ENCODE peak calls at places on chromosomes 3 and 15, in eight cellular contexts. Z is HCT116, A is HepG2, E is endothelial cell of umbilical vein, F is A549, R is K562, L is GM12878, V is H1. T is an unnamed sample.

GRCh38 chr3:6743067-6743720 is 117.7 kb upstream of the GRM7 start:
- DNase-seq in A (no peak), L (no peak), Z (no peak), E (no peak), F (no peak), R (no peak), V (no peak), T (no peak)

GRCh38 chr3:143731776-143732175 is 116.5 kb downstream of the SLC9A9 start:
- DNase-seq in E (no peak), V (no peak), L (no peak), Z (no peak), R (no peak), A (no peak), F (no peak), T (no peak)

GRCh38 chr3:191094057-191094456 is 105.0 kb upstream of the OSTN start:
- DNase-seq in R (no peak), L (no peak), Z (no peak), A (no peak), F (no peak), E (no peak), V (no peak), T (no peak)

GRCh38 chr15:98123297-98123696 is 162.8 kb downstream of the ARRDC4 start:
- DNase-seq in F (no peak), Z (no peak), E (no peak), L (no peak), V (no peak), A (no peak), R (no peak), T (no peak)

GRCh38 chr3:17138246-17139039 is 253.7 kb downstream of the PLCL2 start:
- DNase-seq in L (no peak), A (no peak), R (no peak), V (no peak), F (no peak), E (no peak), Z (no peak), T (no peak)

GRCh38 chr3:9156604-9157003 is 92.8 kb downstream of the SRGAP3 start:
- DNase-seq in F (no peak), E (no peak), A (no peak), Z (no peak), L (no peak), V (no peak), R (no peak), T (no peak)

GRCh38 chr3:156356537-156357363 is 198.2 kb downstream of the SSR3 start:
- DNase-seq in A (no peak), E (no peak), F (no peak), R (no peak), V (no peak), Z (no peak), L (no peak), T (no peak)

GRCh38 chr3:72032435-72033118 is 247.6 kb upstream of the PROK2 start:
- DNase-seq in A (no peak), Z (no peak), F (no peak), E (no peak), L (no peak), V (no peak), R (peak; percentile 48), T (no peak)

GRCh38 chr3:79086514-79086913 is 681.3 kb downstream of the ROBO1 start:
- DNase-seq in F (peak; percentile 21), A (peak; percentile 53), R (peak; percentile 33), V (peak; percentile 5), L (no peak), Z (peak; percentile 8), E (peak; percentile 57), T (peak; percentile 58)

GRCh38 chr3:172771672-172772071 is 21.1 kb downstream of the ECT2 start:
- DNase-seq in L (no peak), F (no peak), A (no peak), V (no peak), E (no peak), Z (no peak), R (no peak), T (no peak)

GRCh38 chr15:91182096-91182495 is 82.0 kb downstream of the SV2B start:
- DNase-seq in V (no peak), E (no peak), Z (no peak), R (no peak), A (no peak), L (no peak), F (no peak), T (no peak)

GRCh38 chr15:80604583-80605506 is 90.3 kb upstream of the ABHD17C start:
- DNase-seq in L (no peak), A (no peak), V (no peak), Z (no peak), R (no peak), F (no peak), E (no peak), T (no peak)

GRCh38 chr3:170244566-170244965 is 22.3 kb downstream of the PRKCI start:
- DNase-seq in Z (no peak), A (no peak), V (no peak), L (no peak), F (no peak), E (no peak), R (no peak), T (no peak)

GRCh38 chr3:184186184-184186901 is at the start of gene ABCF3:
- DNase-seq in E (no peak), R (no peak), V (no peak), A (no peak), L (no peak), Z (no peak), F (no peak), T (peak; percentile 46)

GRCh38 chr3:197022405-197023231 is 7.0 kb downstream of the MELTF start:
- DNase-seq in A (no peak), V (no peak), E (no peak), R (no peak), L (no peak), F (no peak), Z (no peak), T (no peak)

GRCh38 chr3:126155819-126156218 is 24.6 kb downstream of the ALDH1L1 start:
- DNase-seq in R (no peak), F (no peak), L (no peak), E (no peak), V (no peak), A (no peak), Z (no peak), T (no peak)

DNA sequence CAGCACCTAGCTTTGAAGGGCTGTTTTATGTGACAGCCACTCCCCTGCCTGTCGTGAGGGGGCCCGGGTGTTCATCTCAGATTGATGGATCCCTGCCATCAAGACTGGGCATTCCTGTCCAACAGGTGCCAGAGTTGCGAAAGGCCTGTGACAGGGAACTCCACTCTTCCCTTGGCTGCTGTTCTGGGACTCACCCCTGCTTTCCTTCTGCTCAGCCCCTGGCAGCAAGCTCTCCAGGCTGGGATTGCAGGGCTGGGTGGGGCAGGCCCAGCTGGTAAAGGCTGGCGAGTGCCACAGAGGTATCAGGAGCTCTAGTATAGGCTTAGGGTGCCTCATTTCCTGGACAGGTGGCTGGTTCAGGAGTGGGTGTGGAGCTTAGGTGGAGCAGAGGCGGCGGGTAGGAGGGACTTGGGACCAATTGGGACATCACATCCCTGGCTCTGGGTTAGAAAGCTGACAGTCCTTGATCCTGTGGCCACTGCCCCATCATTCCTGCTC is at the start of gene PLA2G4B:
- DNase-seq in F (no peak), V (no peak), L (no peak), R (no peak), E (no peak), A (no peak), Z (no peak), T (no peak)
- TF ChIP-seq POLR2A in F (no peak), V (no peak), L (no peak), R (no peak), E (no peak), A (no peak), Z (no peak), T (no peak)

GRCh38 chr15:71362987-71363968 is 248.0 kb downstream of the THSD4 start:
- DNase-seq in R (no peak), F (no peak), Z (no peak), L (no peak), V (no peak), E (no peak), A (no peak), T (no peak)

GRCh38 chr15:71366522-71366921 is 251.3 kb downstream of the THSD4 start:
- DNase-seq in L (no peak), F (no peak), A (no peak), Z (no peak), V (no peak), R (no peak), E (no peak), T (no peak)

GRCh38 chr15:71362556-71362955 is 247.3 kb downstream of the THSD4 start:
- DNase-seq in F (no peak), Z (no peak), R (no peak), E (no peak), L (no peak), A (no peak), V (no peak), T (no peak)

GRCh38 chr15:71364117-71364584 is 248.9 kb downstream of the THSD4 start:
- DNase-seq in R (no peak), A (no peak), F (no peak), L (no peak), Z (no peak), E (no peak), V (no peak), T (no peak)

DNA sequence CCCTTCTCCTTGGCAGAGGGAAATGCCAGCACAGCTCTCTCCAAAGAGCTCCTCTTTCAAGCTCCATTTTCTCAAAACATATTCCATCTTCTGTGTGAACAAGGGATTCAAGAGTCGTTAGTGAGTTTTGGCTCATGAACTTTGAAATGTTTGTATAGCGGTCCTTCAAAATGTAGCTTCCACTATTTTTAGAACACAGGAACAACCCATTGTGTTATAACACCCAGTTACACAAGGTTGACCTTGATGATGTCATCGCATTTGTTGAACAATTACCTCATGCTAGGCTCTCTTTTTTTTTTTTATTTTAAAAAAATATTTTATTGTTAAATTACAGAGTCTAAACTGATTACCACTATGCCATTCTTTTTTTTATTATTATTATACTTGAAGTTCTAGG is 251.7 kb downstream of the THSD4 start:
- DNase-seq in A (peak; percentile 83), Z (no peak), V (no peak), L (no peak), R (no peak), E (peak; percentile 33), F (no peak), T (no peak)
- TF ChIP-seq MAX in A (no peak), Z (no peak), V (no peak), L (no peak), R (no peak), E (no peak), F (no peak), T (no peak)

GRCh38 chr3:158731938-158732855 is at the start of gene RARRES1:
- DNase-seq in Z (no peak), R (no peak), V (no peak), E (peak; percentile 50), F (peak; percentile 60), L (no peak), A (no peak), T (no peak)
- TF ChIP-seq POLR2A in Z (no peak), R (no peak), V (no peak), E (no peak), F (no peak), L (peak; percentile 20), A (no peak), T (no peak)

DNA sequence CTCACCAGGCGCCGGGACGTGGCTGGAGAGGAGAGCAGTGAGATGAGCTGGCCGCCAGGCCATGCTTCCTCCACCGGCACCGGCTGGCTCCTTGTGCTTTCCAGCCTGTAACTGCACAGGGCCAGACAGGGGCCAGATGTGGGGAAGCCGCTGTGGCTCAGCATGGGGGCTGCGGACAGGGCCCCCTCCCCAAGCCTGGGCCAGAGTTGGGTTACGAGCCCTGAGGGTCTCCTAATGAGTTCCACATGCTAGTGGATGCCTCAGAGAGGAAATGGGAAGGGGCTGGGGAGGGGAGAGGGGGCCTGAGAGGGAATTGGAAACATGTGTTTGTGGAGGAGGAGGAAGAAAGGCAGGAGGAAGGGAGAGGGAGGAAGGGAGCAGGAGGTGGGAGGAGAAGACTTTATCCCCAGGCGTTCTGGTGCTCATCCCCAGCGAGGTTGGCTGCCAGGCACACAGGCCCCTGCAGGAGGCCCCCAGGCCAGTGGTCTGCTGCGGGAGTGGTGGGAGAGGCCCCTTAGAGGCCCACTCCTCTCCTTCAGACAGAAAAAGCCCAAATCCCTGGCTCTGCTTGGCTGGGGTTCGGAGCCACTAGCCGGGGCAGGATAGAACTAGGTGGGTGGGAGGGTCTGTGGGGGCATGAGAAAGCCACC is 11.8 kb upstream of the DUSP7 start:
- DNase-seq in R (no peak), V (no peak), Z (no peak), F (no peak), L (no peak), A (no peak), E (no peak), T (no peak)
- TF ChIP-seq MAX in R (no peak), V (no peak), Z (no peak), F (no peak), L (no peak), A (no peak), E (no peak), T (no peak)